ENCODE peak calls at places on chromosomes 13 and 19, in seven cellular contexts. L, C, A, Z, F, V and U are unnamed samples.

GRCh38 chr13:66585669-66586203 is 644.4 kb downstream of the PCDH9 start:
- DNase-seq in L (no peak), A (no peak), F (no peak), V (no peak), Z (no peak), C (no peak), U (no peak)

GRCh38 chr19:10692673-10693264 is 8.5 kb upstream of the QTRT1 start:
- DNase-seq in V (no peak), F (no peak), C (no peak), A (no peak), L (no peak), Z (no peak), U (no peak)

GRCh38 chr19:11168568-11168967 is 13.0 kb upstream of the SPC24 start:
- DNase-seq in A (no peak), C (peak; percentile 99), Z (no peak), L (peak; percentile 40), F (no peak), V (no peak), U (peak; percentile 94)

GRCh38 chr13:52025475-52026245 is 1.2 kb downstream of the UTP14C start:
- DNase-seq in Z (no peak), L (no peak), C (no peak), V (no peak), F (no peak), A (no peak), U (no peak)

GRCh38 chr19:56141416-56141992 is 417 bp downstream of the ZNF444 start:
- DNase-seq in A (no peak), Z (peak; percentile 2), L (peak; percentile 44), V (no peak), C (no peak), F (no peak), U (no peak)

GRCh38 chr13:40026174-40026585 is 370.7 kb downstream of the COG6 start:
- DNase-seq in L (peak; percentile 97), C (no peak), A (no peak), Z (no peak), F (no peak), V (no peak), U (no peak)

GRCh38 chr19:46736544-46737274 is 9.1 kb upstream of the FKRP start:
- DNase-seq in V (peak; percentile 71), Z (no peak), L (no peak), C (no peak), A (no peak), F (no peak), U (no peak)

GRCh38 chr13:97116754-97117153 is 105.4 kb upstream of the MBNL2 start:
- DNase-seq in L (peak; percentile 26), C (no peak), Z (no peak), F (no peak), A (no peak), V (no peak), U (no peak)

GRCh38 chr19:7533281-7533819 is 2.2 kb upstream of the PNPLA6 start:
- DNase-seq in F (peak; percentile 50), C (no peak), Z (no peak), L (no peak), A (no peak), V (peak; percentile 76), U (no peak)

GRCh38 chr13:113361406-113361805 is 2.5 kb downstream of the GRTP1 start:
- DNase-seq in L (peak; percentile 30), C (no peak), F (no peak), A (no peak), V (no peak), Z (no peak), U (no peak)

GRCh38 chr13:59533561-59534337 is 630.0 kb downstream of the DIAPH3 start:
- DNase-seq in F (no peak), C (peak; percentile 8), L (no peak), Z (peak; percentile 64), A (no peak), V (no peak), U (peak; percentile 39)

GRCh38 chr13:47298506-47298905 is 401.7 kb upstream of the HTR2A start:
- DNase-seq in F (no peak), V (no peak), L (no peak), C (no peak), Z (no peak), A (no peak), U (no peak)

GRCh38 chr13:110559429-110559943 is 2.0 kb downstream of the RAB20 start:
- DNase-seq in A (no peak), L (no peak), V (peak; percentile 57), C (no peak), F (no peak), Z (no peak), U (no peak)

GRCh38 chr19:920051-920857 is 3.1 kb downstream of the KISS1R start:
- DNase-seq in L (peak; percentile 74), C (no peak), A (no peak), Z (peak; percentile 39), V (no peak), F (no peak), U (no peak)

GRCh38 chr19:28785961-28786360 is 427.0 kb downstream of the UQCRFS1 start:
- DNase-seq in C (no peak), A (no peak), F (no peak), V (no peak), L (no peak), Z (no peak), U (no peak)

GRCh38 chr13:98556968-98557591 is 19.8 kb downstream of the STK24 start:
- DNase-seq in L (no peak), A (no peak), Z (no peak), F (no peak), C (no peak), V (no peak), U (peak; percentile 42)

GRCh38 chr19:32902448-32902847 is 32.9 kb upstream of the SLC7A9 start:
- DNase-seq in C (no peak), F (no peak), V (no peak), L (no peak), A (no peak), Z (no peak), U (no peak)

GRCh38 chr13:70330697-70331361 is 222.6 kb upstream of the KLHL1 start:
- DNase-seq in L (no peak), V (no peak), C (no peak), A (no peak), F (no peak), Z (no peak), U (no peak)

GRCh38 chr19:37893845-37894575 is 12.4 kb downstream of the WDR87 start:
- DNase-seq in F (no peak), Z (no peak), V (no peak), C (no peak), A (no peak), L (no peak), U (no peak)

GRCh38 chr19:13150919-13151604 is 851 bp downstream of the IER2 start:
- DNase-seq in Z (no peak), A (no peak), F (no peak), C (no peak), L (no peak), V (peak; percentile 47), U (no peak)

GRCh38 chr13:29923554-29924481 is 73.4 kb upstream of the UBL3 start:
- DNase-seq in V (peak; percentile 42), L (peak; percentile 65), A (peak; percentile 18), Z (peak; percentile 54), F (no peak), C (peak; percentile 85), U (peak; percentile 94)

GRCh38 chr19:42461700-42462324 is 19.1 kb upstream of the CXCL17 start:
- DNase-seq in V (no peak), L (no peak), Z (no peak), C (no peak), A (no peak), F (peak; percentile 42), U (no peak)

GRCh38 chr13:68066879-68067513 is 836.9 kb upstream of the PCDH9 start:
- DNase-seq in C (no peak), F (no peak), L (no peak), Z (no peak), V (no peak), A (no peak), U (no peak)

GRCh38 chr19:5313307-5313706 is 27.3 kb downstream of the PTPRS start:
- DNase-seq in C (no peak), Z (peak; percentile 56), L (peak; percentile 40), F (no peak), V (no peak), A (no peak), U (no peak)